ENCODE peak calls at places on chromosome 2, in six cellular contexts. I, A, X, K, M and R are unnamed samples.

GRCh38 chr2:177312562-177312961 is 48.0 kb upstream of the NFE2L2 start:
- DNase-seq in I (no peak), A (no peak), X (no peak), K (no peak), M (no peak), R (no peak)

GRCh38 chr2:10921525-10921924 is 9.8 kb downstream of the KCNF1 start:
- DNase-seq in I (no peak), A (peak), X (no peak), K (no peak), M (no peak), R (peak)

GRCh38 chr2:45177870-45178269 is 168.6 kb upstream of the SIX2 start:
- DNase-seq in I (no peak), A (no peak), X (no peak), K (peak), M (no peak), R (no peak)

GRCh38 chr2:84556190-84556589 is 39.9 kb downstream of the DNAH6 start:
- DNase-seq in I (peak), A (no peak), X (no peak), K (no peak), M (no peak), R (no peak)

GRCh38 chr2:235644191-235644590 is 150.3 kb downstream of the AGAP1 start:
- DNase-seq in I (no peak), A (no peak), X (no peak), K (no peak), M (no peak), R (no peak)

GRCh38 chr2:11131166-11131920 is 23.9 kb upstream of the SLC66A3 start:
- DNase-seq in I (no peak), A (peak), X (no peak), K (no peak), M (no peak), R (peak)

GRCh38 chr2:20199381-20200270 is 25.3 kb downstream of the SDC1 start:
- DNase-seq in I (no peak), A (no peak), X (no peak), K (no peak), M (no peak), R (no peak)

GRCh38 chr2:172200495-172201085 is 97.9 kb upstream of the DLX2 start:
- DNase-seq in I (peak), A (no peak), X (no peak), K (no peak), M (no peak), R (no peak)

GRCh38 chr2:42345986-42346385 is 15.0 kb downstream of the COX7A2L start:
- DNase-seq in I (no peak), A (no peak), X (no peak), K (no peak), M (no peak), R (no peak)

GRCh38 chr2:129769402-129769991 is 210.0 kb upstream of the RAB6C start:
- DNase-seq in I (no peak), A (no peak), X (no peak), K (no peak), M (no peak), R (no peak)

GRCh38 chr2:185188656-185189055 is 549.9 kb upstream of the FSIP2 start:
- DNase-seq in I (no peak), A (no peak), X (no peak), K (no peak), M (no peak), R (no peak)

GRCh38 chr2:45241061-45241561 is 231.9 kb upstream of the SIX2 start:
- DNase-seq in I (no peak), A (no peak), X (no peak), K (no peak), M (no peak), R (no peak)

GRCh38 chr2:71617266-71617665 is 163.9 kb downstream of the DYSF start:
- DNase-seq in I (no peak), A (no peak), X (no peak), K (no peak), M (no peak), R (no peak)

GRCh38 chr2:133789743-133790142 is 221.5 kb upstream of the NCKAP5 start:
- DNase-seq in I (no peak), A (no peak), X (no peak), K (no peak), M (no peak), R (no peak)

GRCh38 chr2:146934921-146935320 is 909.9 kb upstream of the ACVR2A start:
- DNase-seq in I (no peak), A (no peak), X (no peak), K (no peak), M (no peak), R (no peak)

GRCh38 chr2:65382776-65383357 is 49.5 kb downstream of the SPRED2 start:
- DNase-seq in I (peak), A (peak), X (peak), K (peak), M (peak), R (peak)